ENCODE peak calls at places on chromosomes 7 and 10, in five cellular contexts. One of them, this sample, is unnamed. For H3K9me3, the result is how much of the 10 kb centered on the place peaks cover.

GRCh38 chr7:54015251-54015650 is 526.9 kb upstream of the VSTM2A start:
- DNase-seq in OCI-LY7: no peak
- DNase-seq in H9: no peak
- DNase-seq in kidney: no peak
- DNase-seq in effector memory CD4-positive, alpha-beta T cell: no peak
- DNase-seq in this sample: no peak

GRCh38 chr10:115355162-115355760 is 262.1 kb downstream of the ATRNL1 start:
- DNase-seq in kidney: no peak
- DNase-seq in H9: peak
- DNase-seq in OCI-LY7: peak
- DNase-seq in effector memory CD4-positive, alpha-beta T cell: no peak
- DNase-seq in this sample: no peak

GRCh38 chr10:11043446-11044127 is 25.9 kb downstream of the CELF2 start:
- DNase-seq in effector memory CD4-positive, alpha-beta T cell: no peak
- DNase-seq in H9: no peak
- DNase-seq in kidney: no peak
- DNase-seq in OCI-LY7: no peak
- DNase-seq in this sample: no peak

GRCh38 chr7:118029881-118030422 is 154.0 kb upstream of the LSM8 start:
- DNase-seq in effector memory CD4-positive, alpha-beta T cell: no peak
- DNase-seq in kidney: no peak
- DNase-seq in OCI-LY7: no peak
- DNase-seq in H9: no peak
- DNase-seq in this sample: no peak

GRCh38 chr7:50761722-50762121 is 21.0 kb downstream of the GRB10 start:
- DNase-seq in H9: no peak
- DNase-seq in kidney: no peak
- DNase-seq in OCI-LY7: no peak
- DNase-seq in effector memory CD4-positive, alpha-beta T cell: no peak
- DNase-seq in this sample: no peak

GRCh38 chr7:52150952-52151351 is 834.3 kb upstream of the COBL start:
- DNase-seq in kidney: no peak
- DNase-seq in H9: no peak
- DNase-seq in OCI-LY7: no peak
- DNase-seq in effector memory CD4-positive, alpha-beta T cell: no peak
- DNase-seq in this sample: no peak

GRCh38 chr10:132839061-132839460 is 53.1 kb upstream of the NKX6-2 start:
- DNase-seq in OCI-LY7: no peak
- DNase-seq in kidney: peak
- DNase-seq in effector memory CD4-positive, alpha-beta T cell: no peak
- DNase-seq in H9: peak
- DNase-seq in this sample: no peak

GRCh38 chr7:13903997-13904396 is 85.5 kb downstream of the ETV1 start:
- DNase-seq in kidney: no peak
- DNase-seq in OCI-LY7: no peak
- DNase-seq in effector memory CD4-positive, alpha-beta T cell: no peak
- DNase-seq in H9: no peak
- DNase-seq in this sample: no peak

GRCh38 chr10:10871312-10871711 is 146.4 kb upstream of the CELF2 start:
- DNase-seq in H9: no peak
- DNase-seq in effector memory CD4-positive, alpha-beta T cell: no peak
- DNase-seq in OCI-LY7: no peak
- DNase-seq in kidney: no peak
- DNase-seq in this sample: no peak

GRCh38 chr7:144256112-144256511 is 8.5 kb downstream of the OR2A7 start:
- DNase-seq in OCI-LY7: no peak
- DNase-seq in kidney: no peak
- DNase-seq in effector memory CD4-positive, alpha-beta T cell: no peak
- DNase-seq in H9: peak
- DNase-seq in this sample: no peak

GRCh38 chr7:39428221-39428620 is 138.0 kb upstream of the YAE1 start:
- DNase-seq in effector memory CD4-positive, alpha-beta T cell: no peak
- DNase-seq in OCI-LY7: no peak
- DNase-seq in H9: no peak
- DNase-seq in kidney: no peak
- DNase-seq in this sample: no peak

GRCh38 chr7:121510302-121510701 is 114.2 kb upstream of the FAM3C start:
- DNase-seq in kidney: no peak
- DNase-seq in OCI-LY7: peak
- DNase-seq in effector memory CD4-positive, alpha-beta T cell: no peak
- DNase-seq in H9: peak
- DNase-seq in this sample: no peak
- H3K9me3 ChIP-seq in kidney: under half
- H3K9me3 ChIP-seq in OCI-LY7: under half
- H3K9me3 ChIP-seq in effector memory CD4-positive, alpha-beta T cell: under half
- H3K9me3 ChIP-seq in H9: under half
- H3K9me3 ChIP-seq in this sample: under half

GRCh38 chr7:157951300-157952049 is 614.7 kb downstream of the DNAJB6 start:
- DNase-seq in kidney: no peak
- DNase-seq in OCI-LY7: no peak
- DNase-seq in H9: peak
- DNase-seq in effector memory CD4-positive, alpha-beta T cell: no peak
- DNase-seq in this sample: no peak
- H3K9me3 ChIP-seq in kidney: under half
- H3K9me3 ChIP-seq in OCI-LY7: under half
- H3K9me3 ChIP-seq in H9: under half
- H3K9me3 ChIP-seq in effector memory CD4-positive, alpha-beta T cell: under half
- H3K9me3 ChIP-seq in this sample: under half

GRCh38 chr7:64114791-64115190 is 69.6 kb downstream of the ZNF727 start:
- DNase-seq in kidney: no peak
- DNase-seq in H9: no peak
- DNase-seq in effector memory CD4-positive, alpha-beta T cell: no peak
- DNase-seq in OCI-LY7: no peak
- DNase-seq in this sample: no peak
- H3K9me3 ChIP-seq in kidney: under half
- H3K9me3 ChIP-seq in H9: half or more
- H3K9me3 ChIP-seq in effector memory CD4-positive, alpha-beta T cell: under half
- H3K9me3 ChIP-seq in OCI-LY7: under half
- H3K9me3 ChIP-seq in this sample: under half

DNA sequence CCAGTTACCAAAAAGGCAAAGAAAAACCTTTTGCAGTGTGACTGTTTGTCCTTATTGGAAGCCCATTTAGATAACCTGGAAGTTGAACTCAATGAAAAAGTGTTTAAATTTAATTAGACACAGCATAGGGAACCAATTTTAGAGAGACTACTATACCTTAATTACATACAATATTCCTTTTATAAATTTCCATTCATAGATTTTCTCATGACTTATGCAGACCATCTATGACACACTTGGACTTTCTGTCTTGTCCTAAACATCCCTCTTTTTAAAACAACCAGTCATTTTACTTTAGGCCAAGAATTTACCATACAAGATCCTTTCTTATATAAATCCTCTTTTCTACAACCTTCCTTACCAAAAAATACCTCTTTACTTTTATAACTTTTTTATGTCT is 61.6 kb downstream of the MTURN start:
- DNase-seq in effector memory CD4-positive, alpha-beta T cell: no peak
- DNase-seq in OCI-LY7: peak
- DNase-seq in H9: no peak
- DNase-seq in kidney: no peak
- DNase-seq in this sample: no peak
- H3K9me3 ChIP-seq in effector memory CD4-positive, alpha-beta T cell: under half
- H3K9me3 ChIP-seq in OCI-LY7: under half
- H3K9me3 ChIP-seq in H9: under half
- H3K9me3 ChIP-seq in kidney: under half
- H3K9me3 ChIP-seq in this sample: under half

DNA sequence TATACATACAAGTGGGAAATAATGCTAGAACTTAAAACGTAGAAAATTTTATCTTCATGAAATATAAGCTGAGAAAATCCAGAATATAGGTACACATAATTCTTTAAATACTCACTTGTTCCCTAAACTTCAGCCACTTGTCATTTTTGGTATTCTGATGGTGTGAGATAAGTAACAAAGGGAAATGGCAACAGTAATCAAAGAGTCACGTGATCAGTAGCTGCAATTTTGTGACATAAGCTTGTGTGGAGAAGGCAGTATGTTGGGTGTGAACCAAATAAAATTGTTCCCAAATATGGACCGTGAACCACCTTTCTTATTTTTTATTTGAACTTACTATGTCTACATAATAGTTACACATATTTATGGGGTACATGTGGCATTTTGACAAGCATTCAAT is 650.3 kb upstream of the ADARB2 start:
- DNase-seq in kidney: no peak
- DNase-seq in effector memory CD4-positive, alpha-beta T cell: no peak
- DNase-seq in OCI-LY7: no peak
- DNase-seq in H9: no peak
- DNase-seq in this sample: no peak
- H3K9me3 ChIP-seq in kidney: under half
- H3K9me3 ChIP-seq in effector memory CD4-positive, alpha-beta T cell: under half
- H3K9me3 ChIP-seq in OCI-LY7: under half
- H3K9me3 ChIP-seq in H9: under half
- H3K9me3 ChIP-seq in this sample: under half